ENCODE peak calls at places on chromosomes 5 and 9, in eight cellular contexts. N, G, H, X, Y, W, O and P are unnamed samples.

GRCh38 chr9:74496819-74497749 is at the start of gene RORB:
- DNase-seq in N (no peak), G (peak; percentile 51), O (peak; percentile 37), X (no peak), H (peak; percentile 80), Y (no peak), W (peak; percentile 87), P (peak; percentile 94)

GRCh38 chr5:63398346-63398745 is 563.9 kb downstream of the HTR1A start:
- DNase-seq in X (no peak), W (no peak), O (no peak), H (no peak), Y (no peak), N (no peak), G (no peak), P (no peak)

GRCh38 chr9:38154501-38155421 is 85.7 kb upstream of the SHB start:
- DNase-seq in G (no peak), N (no peak), X (no peak), Y (no peak), W (no peak), H (no peak), O (no peak), P (no peak)

GRCh38 chr5:151619812-151620462 is 28.8 kb upstream of the FAT2 start:
- DNase-seq in O (no peak), H (no peak), X (no peak), N (no peak), Y (no peak), W (no peak), G (no peak), P (no peak)

GRCh38 chr9:84697494-84698114 is 28.1 kb downstream of the NTRK2 start:
- DNase-seq in O (peak; percentile 64), X (peak; percentile 59), Y (no peak), H (peak; percentile 85), W (peak; percentile 47), G (peak; percentile 65), N (peak; percentile 26), P (no peak)

GRCh38 chr5:6175172-6175855 is 203.0 kb downstream of the MED10 start:
- DNase-seq in X (no peak), W (no peak), G (no peak), Y (no peak), N (no peak), H (no peak), O (no peak), P (no peak)

GRCh38 chr9:70609542-70610286 is 195.3 kb upstream of the KLF9 start:
- DNase-seq in X (no peak), H (no peak), Y (no peak), G (no peak), W (no peak), O (peak; percentile 52), N (no peak), P (no peak)

GRCh38 chr9:127608104-127608966 is 3.7 kb upstream of the STXBP1 start:
- DNase-seq in O (no peak), X (peak; percentile 87), N (peak; percentile 75), H (peak; percentile 91), W (peak; percentile 90), Y (peak; percentile 58), G (peak; percentile 89), P (peak; percentile 81)

GRCh38 chr5:160467555-160468418 is 46.1 kb downstream of the PTTG1 start:
- DNase-seq in N (peak; percentile 64), G (peak; percentile 92), Y (peak; percentile 52), O (peak; percentile 72), X (peak; percentile 18), H (peak; percentile 90), W (peak; percentile 23), P (peak; percentile 52)

GRCh38 chr5:132134384-132134783 is 60.8 kb downstream of the CSF2 start:
- DNase-seq in G (no peak), X (peak; percentile 60), Y (no peak), W (no peak), N (no peak), O (no peak), H (no peak), P (no peak)

GRCh38 chr9:35114921-35115341 is 731 bp downstream of the ATOSB start:
- DNase-seq in X (peak; percentile 66), G (peak; percentile 49), N (no peak), Y (no peak), H (peak; percentile 84), O (peak; percentile 78), W (no peak), P (peak; percentile 31)

GRCh38 chr9:131603711-131604439 is 58.6 kb downstream of the PRRT1B start:
- DNase-seq in G (no peak), N (no peak), H (no peak), O (no peak), W (no peak), Y (no peak), X (no peak), P (no peak)

GRCh38 chr5:101721543-101721942 is 574.5 kb downstream of the SLCO4C1 start:
- DNase-seq in H (no peak), N (no peak), X (no peak), G (no peak), O (no peak), W (no peak), Y (no peak), P (no peak)

GRCh38 chr5:72005676-72006075 is 101.6 kb upstream of the MAP1B start:
- DNase-seq in H (no peak), O (no peak), Y (no peak), W (no peak), G (no peak), N (no peak), X (no peak), P (no peak)